ENCODE peak calls at places on chromosomes 6 and 20, in five cellular contexts. Y, H, O, X and B are unnamed samples.
A peak's percentile ranks its signal among the peaks of the same experiment; 100 is the strongest.

GRCh38 chr6:125271486-125272159 is 30.1 kb downstream of the HDDC2 start:
- DNase-seq in Y (no peak), H (peak; percentile 16), O (no peak), X (no peak), B (no peak)

GRCh38 chr6:23688650-23689049 is 437.4 kb upstream of the NRSN1 start:
- DNase-seq in Y (no peak), H (no peak), O (no peak), X (no peak), B (no peak)

GRCh38 chr20:34269996-34270627 is 28.9 kb downstream of the ASIP start:
- DNase-seq in Y (no peak), H (no peak), O (peak; percentile 85), X (no peak), B (peak; percentile 88)

GRCh38 chr6:42158011-42158410 is 15.2 kb upstream of the GUCA1A start:
- DNase-seq in Y (no peak), H (peak; percentile 70), O (no peak), X (no peak), B (no peak)

GRCh38 chr6:123888779-123889513 is 85.3 kb downstream of the NKAIN2 start:
- DNase-seq in Y (no peak), H (no peak), O (no peak), X (no peak), B (no peak)

GRCh38 chr20:35490736-35491181 is 35.4 kb downstream of the CEP250 start:
- DNase-seq in Y (peak; percentile 37), H (no peak), O (no peak), X (no peak), B (no peak)

GRCh38 chr20:40815156-40816038 is 126.4 kb upstream of the MAFB start:
- DNase-seq in Y (no peak), H (no peak), O (no peak), X (no peak), B (no peak)

GRCh38 chr6:127404133-127404532 is 55.1 kb downstream of the KIAA0408 start:
- DNase-seq in Y (no peak), H (no peak), O (no peak), X (no peak), B (no peak)

GRCh38 chr6:89353702-89354392 is 1.3 kb upstream of the UBE2J1 start:
- DNase-seq in Y (no peak), H (no peak), O (no peak), X (no peak), B (no peak)

GRCh38 chr20:32087117-32087516 is 22.4 kb upstream of the TM9SF4 start:
- DNase-seq in Y (no peak), H (no peak), O (no peak), X (no peak), B (no peak)

GRCh38 chr20:48722737-48723191 is 105.0 kb downstream of the PREX1 start:
- DNase-seq in Y (peak; percentile 39), H (peak; percentile 33), O (no peak), X (no peak), B (no peak)

GRCh38 chr6:44261581-44261980 is 3.8 kb downstream of the NFKBIE start:
- DNase-seq in Y (no peak), H (no peak), O (no peak), X (no peak), B (no peak)

GRCh38 chr6:53673138-53673801 is 7.7 kb upstream of the KLHL31 start:
- DNase-seq in Y (no peak), H (peak; percentile 62), O (no peak), X (no peak), B (no peak)

GRCh38 chr6:113881473-113881980 is 24.4 kb downstream of the MARCKS start:
- DNase-seq in Y (no peak), H (no peak), O (no peak), X (no peak), B (no peak)

GRCh38 chr6:57242505-57242904 is 20.4 kb upstream of the RAB23 start:
- DNase-seq in Y (no peak), H (peak; percentile 95), O (no peak), X (no peak), B (no peak)

GRCh38 chr6:3987072-3987471 is 91.9 kb downstream of the FAM217A start:
- DNase-seq in Y (peak; percentile 48), H (no peak), O (no peak), X (no peak), B (no peak)

GRCh38 chr6:3750324-3751018 is 1.0 kb downstream of the PXDC1 start:
- DNase-seq in Y (peak; percentile 82), H (peak; percentile 78), O (peak; percentile 88), X (no peak), B (peak; percentile 98)

GRCh38 chr6:20575691-20576451 is 41.6 kb downstream of the CDKAL1 start:
- DNase-seq in Y (no peak), H (no peak), O (no peak), X (no peak), B (no peak)

GRCh38 chr6:41768545-41769308 is 11.0 kb downstream of the FRS3 start:
- DNase-seq in Y (no peak), H (no peak), O (no peak), X (no peak), B (no peak)

GRCh38 chr20:48763183-48764030 is 64.4 kb downstream of the PREX1 start:
- DNase-seq in Y (peak; percentile 15), H (no peak), O (no peak), X (no peak), B (no peak)

GRCh38 chr6:93341900-93342613 is 77.3 kb downstream of the EPHA7 start:
- DNase-seq in Y (no peak), H (no peak), O (no peak), X (no peak), B (no peak)

GRCh38 chr6:56863366-56863765 is 91.5 kb upstream of the BEND6 start:
- DNase-seq in Y (no peak), H (peak; percentile 77), O (no peak), X (no peak), B (no peak)

GRCh38 chr6:18264338-18265098 is at the start of gene DEK:
- DNase-seq in Y (peak; percentile 92), H (peak; percentile 77), O (peak; percentile 73), X (peak; percentile 92), B (peak; percentile 97)

GRCh38 chr6:165883851-165884640 is 221.0 kb upstream of the PDE10A start:
- DNase-seq in Y (no peak), H (no peak), O (no peak), X (no peak), B (no peak)

GRCh38 chr6:133991096-133991593 is 38.1 kb downstream of the TBPL1 start:
- DNase-seq in Y (no peak), H (peak; percentile 83), O (no peak), X (no peak), B (no peak)

GRCh38 chr6:111591901-111592461 is 13.7 kb downstream of the TRAF3IP2 start:
- DNase-seq in Y (no peak), H (peak; percentile 88), O (no peak), X (no peak), B (no peak)

GRCh38 chr6:153031335-153031955 is 28.9 kb upstream of the MTRF1L start:
- DNase-seq in Y (no peak), H (peak; percentile 9), O (no peak), X (no peak), B (no peak)

DNA sequence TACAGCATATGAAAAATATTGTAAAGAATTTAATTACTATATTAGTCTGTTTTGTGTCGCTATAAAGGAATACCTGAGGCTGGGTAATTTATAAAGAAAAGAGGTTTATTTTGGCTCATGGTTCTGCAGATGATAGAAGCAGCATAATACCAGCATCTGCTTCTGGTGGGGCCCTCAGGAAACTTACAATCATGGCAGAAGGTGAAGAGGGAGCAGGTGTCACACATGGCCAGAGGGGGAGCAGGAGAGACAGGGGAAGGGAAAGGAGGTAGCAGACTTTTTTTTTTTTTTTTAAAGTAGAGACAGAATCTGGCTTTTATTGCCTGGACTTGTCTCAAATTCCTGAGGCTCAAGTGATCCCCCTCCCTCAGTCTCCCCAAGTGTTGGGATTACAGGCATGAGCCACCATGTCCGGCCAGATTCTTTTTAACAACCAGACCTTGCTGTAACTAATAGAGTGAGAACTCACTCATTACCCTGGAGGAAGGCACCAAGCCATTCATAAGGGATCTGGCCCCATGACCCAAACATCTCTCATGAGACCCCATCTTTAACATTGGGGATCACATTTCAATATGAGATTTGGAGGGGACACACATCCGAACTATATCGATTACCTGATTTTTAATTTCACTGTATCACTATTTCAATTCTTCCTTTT is 64.6 kb downstream of the MAN1A1 start:
- DNase-seq in Y (no peak), H (no peak), O (no peak), X (peak; percentile 47), B (no peak)
- TF ChIP-seq CTCF in Y (no peak), H (peak; percentile 11), O (no peak), X (peak; percentile 51), B (no peak)

GRCh38 chr6:135304883-135305282 is 123.8 kb downstream of the MYB start:
- DNase-seq in Y (no peak), H (no peak), O (no peak), X (no peak), B (no peak)
- H3K4me3 ChIP-seq in Y (no peak overlapping the region), H (no peak overlapping the region), O (no peak overlapping the region), X (no peak overlapping the region), B (no peak overlapping the region)

GRCh38 chr6:37454420-37455125 is 21.6 kb downstream of the CMTR1 start:
- DNase-seq in Y (peak; percentile 53), H (no peak), O (no peak), X (no peak), B (peak; percentile 17)
- TF ChIP-seq CTCF in Y (no peak), H (no peak), O (no peak), X (no peak), B (no peak)

GRCh38 chr6:13666194-13667105 is 45.2 kb downstream of the RANBP9 start:
- DNase-seq in Y (no peak), H (peak; percentile 45), O (no peak), X (no peak), B (no peak)
- H3K4me3 ChIP-seq in Y (no peak overlapping the region), H (no peak overlapping the region), O (no peak overlapping the region), X (no peak overlapping the region), B (no peak overlapping the region)

GRCh38 chr6:132005177-132005576 is 54.0 kb upstream of the CCN2 start:
- DNase-seq in Y (no peak), H (no peak), O (no peak), X (no peak), B (no peak)
- TF ChIP-seq CTCF in Y (no peak), H (no peak), O (no peak), X (no peak), B (no peak)

DNA sequence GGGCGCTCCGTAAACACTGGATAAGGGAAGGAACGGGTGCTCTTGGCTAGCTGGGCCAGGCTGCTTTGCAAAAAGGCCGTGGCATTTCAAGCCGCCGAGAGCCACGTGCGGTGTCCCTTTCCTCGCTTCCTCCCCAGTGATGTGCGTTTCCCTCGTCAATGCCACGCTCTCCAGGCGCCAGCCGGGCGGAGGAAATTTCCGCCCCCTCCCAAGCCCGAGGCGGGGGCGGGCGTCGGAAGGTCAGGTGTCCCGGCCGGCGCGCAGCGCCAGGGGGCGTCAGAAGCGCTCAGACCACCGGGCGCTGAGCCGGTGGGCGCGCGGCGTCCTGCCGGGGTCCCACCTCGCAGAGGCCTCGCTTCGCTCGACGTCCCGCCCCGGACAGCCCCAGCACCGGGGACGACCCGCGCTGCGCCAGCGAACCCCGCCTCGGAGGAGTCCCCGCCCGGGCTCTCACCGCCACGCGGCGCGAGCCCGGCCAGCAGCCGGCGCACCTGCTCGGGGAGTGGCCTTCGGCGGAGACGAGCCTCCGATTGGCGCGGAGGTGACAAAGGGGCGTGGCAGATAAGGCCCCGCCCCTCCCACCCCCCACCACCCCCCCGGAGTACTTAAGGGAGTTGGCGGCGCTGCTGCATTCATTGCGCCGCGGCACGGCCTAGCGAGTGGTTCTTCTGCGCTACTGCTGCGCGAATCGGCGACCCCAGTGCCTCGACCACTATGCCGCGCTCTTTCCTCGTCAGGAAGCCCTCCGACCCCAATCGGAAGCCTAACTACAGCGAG is at the start of gene SNAI1:
- DNase-seq in Y (peak; percentile 90), H (peak; percentile 80), O (peak; percentile 61), X (peak; percentile 93), B (peak; percentile 93)
- H3K4me3 ChIP-seq in Y (no peak within 1 kb of the TSS), H (peak within 1 kb of the TSS; percentile 98), O (peak within 1 kb of the TSS; percentile 41), X (peak within 1 kb of the TSS; percentile 93), B (peak within 1 kb of the TSS; percentile 34)